ENCODE peak calls at places on chromosomes 12 and 14, in six cellular contexts. C, H, V, D, Z and T are unnamed samples.

GRCh38 chr12:1435456-1435855 is 158.9 kb downstream of the FBXL14 start:
- DNase-seq in C (no peak), H (no peak), V (no peak), D (no peak), Z (no peak), T (peak)

GRCh38 chr12:53996188-53996885 is 3.6 kb upstream of the HOXC9 start:
- DNase-seq in C (no peak), H (no peak), V (no peak), D (no peak), Z (no peak), T (no peak)

GRCh38 chr14:101058571-101058970 is 155.0 kb upstream of the RTL1 start:
- DNase-seq in C (no peak), H (no peak), V (no peak), D (no peak), Z (no peak), T (no peak)

GRCh38 chr14:57199911-57200310 is 68.8 kb downstream of the EXOC5 start:
- DNase-seq in C (no peak), H (no peak), V (no peak), D (no peak), Z (no peak), T (no peak)

GRCh38 chr14:92866181-92866752 is 56.7 kb upstream of the CHGA start:
- DNase-seq in C (no peak), H (no peak), V (no peak), D (no peak), Z (no peak), T (no peak)

GRCh38 chr12:100741084-100741711 is 53.4 kb upstream of the ANO4 start:
- DNase-seq in C (no peak), H (no peak), V (no peak), D (no peak), Z (peak), T (peak)

GRCh38 chr14:23209651-23210423 is 26.4 kb upstream of the SLC7A8 start:
- DNase-seq in C (no peak), H (no peak), V (no peak), D (no peak), Z (no peak), T (no peak)

GRCh38 chr14:94995551-94995950 is 161.8 kb downstream of the DICER1 start:
- DNase-seq in C (no peak), H (no peak), V (no peak), D (no peak), Z (no peak), T (no peak)

GRCh38 chr14:75399819-75400678 is 27.8 kb upstream of the JDP2 start:
- DNase-seq in C (no peak), H (no peak), V (peak), D (no peak), Z (no peak), T (peak)

GRCh38 chr12:21165048-21165447 is 34.1 kb downstream of the SLCO1B1 start:
- DNase-seq in C (no peak), H (no peak), V (no peak), D (no peak), Z (no peak), T (no peak)

GRCh38 chr12:116916714-116917114 is 6.0 kb downstream of the FBXW8 start:
- DNase-seq in C (peak), H (no peak), V (no peak), D (peak), Z (no peak), T (peak)

GRCh38 chr12:21800011-21800410 is 25.5 kb upstream of the KCNJ8 start:
- DNase-seq in C (no peak), H (no peak), V (no peak), D (no peak), Z (no peak), T (no peak)

GRCh38 chr12:67726868-67727267 is 78.3 kb downstream of the DYRK2 start:
- DNase-seq in C (no peak), H (no peak), V (no peak), D (no peak), Z (no peak), T (no peak)

GRCh38 chr12:28390716-28391452 is 200.6 kb downstream of the CCDC91 start:
- DNase-seq in C (peak), H (no peak), V (peak), D (no peak), Z (no peak), T (no peak)

GRCh38 chr12:56932867-56933266 is 1.3 kb downstream of the SDR9C7 start:
- DNase-seq in C (no peak), H (no peak), V (no peak), D (no peak), Z (no peak), T (no peak)

GRCh38 chr14:57704796-57705195 is 161.1 kb downstream of the SLC35F4 start:
- DNase-seq in C (no peak), H (no peak), V (no peak), D (no peak), Z (no peak), T (no peak)

GRCh38 chr14:104355949-104356737 is 217.8 kb downstream of the KIF26A start:
- DNase-seq in C (no peak), H (no peak), V (no peak), D (no peak), Z (no peak), T (no peak)

GRCh38 chr12:58425481-58426392 is 484.4 kb downstream of the ATP23 start:
- DNase-seq in C (no peak), H (peak), V (peak), D (no peak), Z (no peak), T (peak)

GRCh38 chr12:2314492-2314891 is 261.7 kb downstream of the CACNA1C start:
- DNase-seq in C (no peak), H (no peak), V (no peak), D (no peak), Z (no peak), T (no peak)